ENCODE peak calls at places on chromosomes 5 and 9, in eight cellular contexts. T is nephron progenitor cell, N is psoas muscle, Q is neural crest cell, P is fibroblast of gingiva, C is memory B cell, J is fibroblast of mammary gland, S is retina. D is an unnamed sample.

GRCh38 chr5:143932584-143932983 is 120.6 kb downstream of the HMHB1 start:
- DNase-seq in T (no peak), S (no peak), C (no peak), P (no peak), N (no peak), Q (no peak), J (no peak), D (no peak)

GRCh38 chr9:121975801-121976277 is 117.3 kb downstream of the TTLL11 start:
- DNase-seq in N (no peak), J (peak), S (no peak), P (no peak), Q (no peak), T (no peak), C (no peak), D (no peak)

GRCh38 chr5:127875235-127876021 is 172.2 kb downstream of the CCDC192 start:
- DNase-seq in J (peak), P (peak), C (no peak), Q (peak), S (peak), N (peak), T (peak), D (peak)

GRCh38 chr5:77486344-77486962 is 5.7 kb downstream of the WDR41 start:
- DNase-seq in C (no peak), P (no peak), Q (no peak), J (no peak), T (no peak), N (no peak), S (no peak), D (no peak)

GRCh38 chr5:67971223-67971830 is 244.2 kb upstream of the PIK3R1 start:
- DNase-seq in Q (no peak), N (peak), T (no peak), P (peak), C (no peak), J (peak), S (no peak), D (peak)

GRCh38 chr5:124634820-124635323 is 111.6 kb downstream of the ZNF608 start:
- DNase-seq in S (no peak), N (no peak), Q (no peak), J (peak), P (peak), T (no peak), C (no peak), D (no peak)

GRCh38 chr5:148455055-148455675 is 71.4 kb downstream of the FBXO38 start:
- DNase-seq in C (no peak), P (no peak), S (no peak), Q (no peak), T (no peak), N (no peak), J (peak), D (no peak)

GRCh38 chr5:81749562-81750307 is 1.2 kb downstream of the SSBP2 start:
- DNase-seq in C (peak), J (no peak), S (peak), T (peak), N (peak), P (peak), Q (peak), D (no peak)

GRCh38 chr5:43891112-43891511 is 288.1 kb downstream of the NNT start:
- DNase-seq in N (no peak), P (peak), S (no peak), C (no peak), Q (no peak), J (peak), T (no peak), D (no peak)

GRCh38 chr9:116383956-116384355 is 230.4 kb downstream of the PAPPA start:
- DNase-seq in Q (no peak), J (no peak), N (no peak), T (no peak), P (peak), S (no peak), C (no peak), D (no peak)

GRCh38 chr5:42423285-42424152 is at the start of gene GHR:
- DNase-seq in S (peak), J (peak), C (no peak), Q (peak), P (peak), T (peak), N (peak), D (peak)

GRCh38 chr5:10232386-10232785 is 17.3 kb downstream of the ATPSCKMT start:
- DNase-seq in J (no peak), C (no peak), Q (no peak), T (no peak), S (no peak), P (no peak), N (no peak), D (no peak)

GRCh38 chr9:131676431-131676972 is 63.4 kb downstream of the RAPGEF1 start:
- DNase-seq in C (no peak), P (no peak), T (no peak), Q (no peak), J (no peak), N (no peak), S (no peak), D (no peak)